ENCODE peak calls at places on chromosomes 1 and 21, in seven cellular contexts. One of them, this sample, is unnamed.

GRCh38 chr1:100353988-100354387 is 1.7 kb downstream of the CDC14A start:
- DNase-seq in C1 segment of cervical spinal cord: no peak
- DNase-seq in upper lobe of right lung: no peak
- DNase-seq in HFFc6: peak; percentile 67
- DNase-seq in frontal cortex: no peak
- DNase-seq in ELR: peak; percentile 80
- DNase-seq in AG04450: no peak
- DNase-seq in this sample: peak; percentile 92

GRCh38 chr1:31421404-31422040 is 8.5 kb downstream of the SERINC2 start:
- DNase-seq in HFFc6: peak; percentile 30
- DNase-seq in ELR: peak; percentile 44
- DNase-seq in C1 segment of cervical spinal cord: no peak
- DNase-seq in AG04450: no peak
- DNase-seq in frontal cortex: no peak
- DNase-seq in upper lobe of right lung: no peak
- DNase-seq in this sample: peak; percentile 85

GRCh38 chr1:64861611-64862010 is 104.7 kb downstream of the JAK1 start:
- DNase-seq in C1 segment of cervical spinal cord: no peak
- DNase-seq in ELR: peak; percentile 60
- DNase-seq in AG04450: no peak
- DNase-seq in HFFc6: peak; percentile 13
- DNase-seq in frontal cortex: no peak
- DNase-seq in upper lobe of right lung: no peak
- DNase-seq in this sample: peak; percentile 87

GRCh38 chr1:233391338-233391737 is 63.8 kb downstream of the MAP3K21 start:
- DNase-seq in upper lobe of right lung: no peak
- DNase-seq in ELR: no peak
- DNase-seq in HFFc6: no peak
- DNase-seq in C1 segment of cervical spinal cord: no peak
- DNase-seq in AG04450: no peak
- DNase-seq in frontal cortex: no peak
- DNase-seq in this sample: no peak

GRCh38 chr1:155300024-155300423 is 1.2 kb downstream of the PKLR start:
- DNase-seq in frontal cortex: no peak
- DNase-seq in upper lobe of right lung: no peak
- DNase-seq in HFFc6: no peak
- DNase-seq in ELR: no peak
- DNase-seq in C1 segment of cervical spinal cord: no peak
- DNase-seq in AG04450: no peak
- DNase-seq in this sample: no peak

GRCh38 chr1:149845416-149845815 is 54.0 kb upstream of the BOLA1 start:
- DNase-seq in upper lobe of right lung: no peak
- DNase-seq in HFFc6: no peak
- DNase-seq in frontal cortex: no peak
- DNase-seq in C1 segment of cervical spinal cord: no peak
- DNase-seq in AG04450: no peak
- DNase-seq in ELR: no peak
- DNase-seq in this sample: peak; percentile 71

GRCh38 chr1:65371544-65371943 is 48.9 kb upstream of the LEPR start:
- DNase-seq in AG04450: no peak
- DNase-seq in HFFc6: no peak
- DNase-seq in C1 segment of cervical spinal cord: no peak
- DNase-seq in frontal cortex: no peak
- DNase-seq in ELR: no peak
- DNase-seq in upper lobe of right lung: no peak
- DNase-seq in this sample: no peak

GRCh38 chr1:23561076-23561812 is 1.9 kb upstream of the ID3 start:
- DNase-seq in frontal cortex: no peak
- DNase-seq in ELR: no peak
- DNase-seq in C1 segment of cervical spinal cord: no peak
- DNase-seq in HFFc6: no peak
- DNase-seq in AG04450: no peak
- DNase-seq in upper lobe of right lung: no peak
- DNase-seq in this sample: no peak

GRCh38 chr21:44527156-44527982 is 12.6 kb downstream of the KRTAP10-1 start:
- DNase-seq in C1 segment of cervical spinal cord: no peak
- DNase-seq in HFFc6: no peak
- DNase-seq in upper lobe of right lung: peak; percentile 39
- DNase-seq in ELR: no peak
- DNase-seq in AG04450: no peak
- DNase-seq in frontal cortex: no peak
- DNase-seq in this sample: peak; percentile 42

GRCh38 chr1:216140650-216141547 is 282.3 kb downstream of the USH2A start:
- DNase-seq in ELR: no peak
- DNase-seq in upper lobe of right lung: no peak
- DNase-seq in C1 segment of cervical spinal cord: no peak
- DNase-seq in HFFc6: no peak
- DNase-seq in AG04450: no peak
- DNase-seq in frontal cortex: no peak
- DNase-seq in this sample: no peak

GRCh38 chr1:208205216-208206013 is 38.8 kb downstream of the PLXNA2 start:
- DNase-seq in upper lobe of right lung: no peak
- DNase-seq in AG04450: no peak
- DNase-seq in frontal cortex: no peak
- DNase-seq in C1 segment of cervical spinal cord: no peak
- DNase-seq in HFFc6: no peak
- DNase-seq in ELR: no peak
- DNase-seq in this sample: no peak

GRCh38 chr1:21289700-21290545 is at the start of gene ECE1:
- DNase-seq in AG04450: no peak
- DNase-seq in upper lobe of right lung: peak; percentile 80
- DNase-seq in ELR: peak; percentile 51
- DNase-seq in C1 segment of cervical spinal cord: no peak
- DNase-seq in HFFc6: no peak
- DNase-seq in frontal cortex: peak; percentile 48
- DNase-seq in this sample: peak; percentile 89

GRCh38 chr1:90579212-90579802 is 137.8 kb downstream of the BARHL2 start:
- DNase-seq in upper lobe of right lung: no peak
- DNase-seq in ELR: peak; percentile 62
- DNase-seq in HFFc6: peak; percentile 32
- DNase-seq in AG04450: no peak
- DNase-seq in C1 segment of cervical spinal cord: no peak
- DNase-seq in frontal cortex: peak; percentile 8
- DNase-seq in this sample: no peak

GRCh38 chr1:158150512-158150911 is 30.2 kb upstream of the CD1D start:
- DNase-seq in AG04450: no peak
- DNase-seq in upper lobe of right lung: no peak
- DNase-seq in ELR: no peak
- DNase-seq in HFFc6: no peak
- DNase-seq in C1 segment of cervical spinal cord: no peak
- DNase-seq in frontal cortex: no peak
- DNase-seq in this sample: no peak

GRCh38 chr1:225415967-225416745 is 11.7 kb downstream of the LBR start:
- DNase-seq in HFFc6: no peak
- DNase-seq in upper lobe of right lung: no peak
- DNase-seq in AG04450: no peak
- DNase-seq in C1 segment of cervical spinal cord: no peak
- DNase-seq in frontal cortex: no peak
- DNase-seq in ELR: no peak
- DNase-seq in this sample: no peak

GRCh38 chr1:36276688-36277087 is 29.5 kb upstream of the SH3D21 start:
- DNase-seq in HFFc6: no peak
- DNase-seq in upper lobe of right lung: no peak
- DNase-seq in AG04450: no peak
- DNase-seq in ELR: no peak
- DNase-seq in frontal cortex: no peak
- DNase-seq in C1 segment of cervical spinal cord: no peak
- DNase-seq in this sample: no peak

GRCh38 chr1:119743308-119743707 is 25.4 kb downstream of the HMGCS2 start:
- DNase-seq in ELR: no peak
- DNase-seq in HFFc6: no peak
- DNase-seq in frontal cortex: no peak
- DNase-seq in C1 segment of cervical spinal cord: no peak
- DNase-seq in AG04450: no peak
- DNase-seq in upper lobe of right lung: no peak
- DNase-seq in this sample: peak; percentile 49

GRCh38 chr1:206012086-206012859 is 9.1 kb upstream of the RAB7B start:
- DNase-seq in upper lobe of right lung: peak; percentile 90
- DNase-seq in AG04450: no peak
- DNase-seq in frontal cortex: no peak
- DNase-seq in ELR: no peak
- DNase-seq in C1 segment of cervical spinal cord: peak; percentile 36
- DNase-seq in HFFc6: no peak
- DNase-seq in this sample: peak; percentile 50

GRCh38 chr1:30782361-30783243 is 25.0 kb upstream of the LAPTM5 start:
- DNase-seq in AG04450: no peak
- DNase-seq in frontal cortex: peak; percentile 64
- DNase-seq in C1 segment of cervical spinal cord: no peak
- DNase-seq in upper lobe of right lung: peak; percentile 85
- DNase-seq in HFFc6: peak; percentile 43
- DNase-seq in ELR: peak; percentile 63
- DNase-seq in this sample: peak; percentile 85

GRCh38 chr1:239954836-239955235 is 136.8 kb upstream of the FMN2 start:
- DNase-seq in ELR: no peak
- DNase-seq in frontal cortex: no peak
- DNase-seq in AG04450: no peak
- DNase-seq in upper lobe of right lung: no peak
- DNase-seq in HFFc6: no peak
- DNase-seq in C1 segment of cervical spinal cord: no peak
- DNase-seq in this sample: no peak

GRCh38 chr21:38208118-38208517 is 48.7 kb upstream of the KCNJ15 start:
- DNase-seq in upper lobe of right lung: no peak
- DNase-seq in C1 segment of cervical spinal cord: no peak
- DNase-seq in AG04450: no peak
- DNase-seq in frontal cortex: no peak
- DNase-seq in HFFc6: no peak
- DNase-seq in ELR: no peak
- DNase-seq in this sample: no peak